ENCODE peak calls at places on chromosomes 6 and 20, in six cellular contexts. Z is lower lobe of right lung, Y is Peyer's patch, Q is RPMI7951, F is HEK293T, A is MCF 10A. J is an unnamed sample.

GRCh38 chr6:154852700-154853099 is 119.5 kb downstream of the SCAF8 start:
- DNase-seq in Z (no peak), Y (no peak), Q (peak), F (peak), A (no peak), J (no peak)

GRCh38 chr6:166902211-166902755 is 54.1 kb downstream of the RNASET2 start:
- DNase-seq in Z (no peak), Y (no peak), Q (no peak), F (no peak), A (no peak), J (no peak)

GRCh38 chr20:49582413-49583334 is 14.7 kb upstream of the PTGIS start:
- DNase-seq in Z (no peak), Y (no peak), Q (no peak), F (no peak), A (no peak), J (no peak)

GRCh38 chr6:136922680-136922996 is 537 bp downstream of the SLC35D3 start:
- DNase-seq in Z (no peak), Y (no peak), Q (no peak), F (no peak), A (no peak), J (no peak)

GRCh38 chr20:32749914-32750637 is 6.8 kb upstream of the COMMD7 start:
- DNase-seq in Z (no peak), Y (no peak), Q (no peak), F (no peak), A (no peak), J (peak)

GRCh38 chr6:167079853-167080297 is 43.0 kb upstream of the CCR6 start:
- DNase-seq in Z (no peak), Y (no peak), Q (no peak), F (no peak), A (no peak), J (no peak)

GRCh38 chr20:454951-455350 is 7.4 kb downstream of the TBC1D20 start:
- DNase-seq in Z (no peak), Y (no peak), Q (no peak), F (no peak), A (no peak), J (no peak)

GRCh38 chr6:137768935-137769334 is 98.1 kb upstream of the TNFAIP3 start:
- DNase-seq in Z (no peak), Y (no peak), Q (no peak), F (no peak), A (peak), J (no peak)

GRCh38 chr6:145809785-145810184 is 4.8 kb downstream of the FBXO30 start:
- DNase-seq in Z (no peak), Y (no peak), Q (no peak), F (no peak), A (peak), J (no peak)

GRCh38 chr6:10696655-10697054 is 1.9 kb downstream of the PAK1IP1 start:
- DNase-seq in Z (no peak), Y (no peak), Q (no peak), F (no peak), A (no peak), J (no peak)

GRCh38 chr20:1169224-1169623 is 15.6 kb downstream of the TMEM74B start:
- DNase-seq in Z (no peak), Y (no peak), Q (no peak), F (no peak), A (no peak), J (no peak)

GRCh38 chr20:8161262-8162071 is 29.4 kb downstream of the PLCB1 start:
- DNase-seq in Z (no peak), Y (no peak), Q (no peak), F (no peak), A (no peak), J (no peak)

GRCh38 chr6:106444777-106445507 is 84.4 kb downstream of the CRYBG1 start:
- DNase-seq in Z (no peak), Y (no peak), Q (peak), F (peak), A (peak), J (peak)

GRCh38 chr20:5168582-5169396 is 42.0 kb downstream of the CDS2 start:
- DNase-seq in Z (no peak), Y (no peak), Q (peak), F (no peak), A (peak), J (no peak)

GRCh38 chr20:63734111-63734945 is 2.1 kb upstream of the LIME1 start:
- DNase-seq in Z (no peak), Y (no peak), Q (no peak), F (peak), A (no peak), J (no peak)

GRCh38 chr6:5180636-5181035 is 80.1 kb downstream of the LYRM4 start:
- DNase-seq in Z (no peak), Y (no peak), Q (no peak), F (no peak), A (no peak), J (no peak)

GRCh38 chr6:74598473-74599393 is 607.1 kb downstream of the COL12A1 start:
- DNase-seq in Z (no peak), Y (no peak), Q (peak), F (no peak), A (peak), J (no peak)

GRCh38 chr6:114344216-114344970 is 1.6 kb upstream of the HS3ST5 start:
- DNase-seq in Z (no peak), Y (no peak), Q (no peak), F (no peak), A (no peak), J (peak)

GRCh38 chr6:17712573-17712972 is 5.8 kb upstream of the NUP153 start:
- DNase-seq in Z (no peak), Y (no peak), Q (no peak), F (no peak), A (no peak), J (no peak)

GRCh38 chr6:155315516-155315871 is 1.2 kb upstream of the TFB1M start:
- DNase-seq in Z (no peak), Y (no peak), Q (no peak), F (no peak), A (peak), J (no peak)

GRCh38 chr6:160115421-160115820 is 6.2 kb upstream of the SLC22A1 start:
- DNase-seq in Z (no peak), Y (no peak), Q (no peak), F (no peak), A (no peak), J (no peak)

GRCh38 chr6:33980176-33980805 is 165.6 kb downstream of the GRM4 start:
- DNase-seq in Z (no peak), Y (no peak), Q (no peak), F (no peak), A (no peak), J (no peak)

GRCh38 chr20:835220-836045 is 1.9 kb downstream of the FAM110A start:
- DNase-seq in Z (no peak), Y (no peak), Q (peak), F (no peak), A (no peak), J (no peak)

GRCh38 chr6:131130546-131130925 is 4.7 kb upstream of the AKAP7 start:
- DNase-seq in Z (no peak), Y (no peak), Q (no peak), F (no peak), A (no peak), J (no peak)